ENCODE peak calls at places on chromosomes 11 and 22, in six cellular contexts. S, H, Q, N, W and L are unnamed samples.

GRCh38 chr11:3164138-3164539 is 971 bp downstream of the OSBPL5 start:
- DNase-seq in S (peak), H (no peak), Q (no peak), N (no peak), W (no peak), L (peak)

GRCh38 chr11:106961048-106961447 is 57.2 kb downstream of the GUCY1A2 start:
- DNase-seq in S (no peak), H (no peak), Q (no peak), N (no peak), W (no peak), L (no peak)

GRCh38 chr11:123076484-123076883 is 14.5 kb upstream of the HSPA8 start:
- DNase-seq in S (no peak), H (no peak), Q (no peak), N (no peak), W (no peak), L (no peak)

GRCh38 chr11:4025957-4026324 is 68.7 kb upstream of the RRM1 start:
- DNase-seq in S (peak), H (no peak), Q (no peak), N (no peak), W (no peak), L (no peak)

GRCh38 chr11:62217191-62217748 is 8.8 kb downstream of the SCGB2A1 start:
- DNase-seq in S (no peak), H (no peak), Q (no peak), N (peak), W (peak), L (peak)

GRCh38 chr11:65311197-65311631 is 3.5 kb upstream of the CDC42EP2 start:
- DNase-seq in S (no peak), H (no peak), Q (no peak), N (no peak), W (no peak), L (no peak)

GRCh38 chr11:13317293-13318080 is 39.9 kb downstream of the BMAL1 start:
- DNase-seq in S (peak), H (no peak), Q (no peak), N (no peak), W (no peak), L (no peak)

GRCh38 chr22:27880778-27881394 is 38.2 kb downstream of the PITPNB start:
- DNase-seq in S (peak), H (no peak), Q (no peak), N (peak), W (no peak), L (peak)

GRCh38 chr11:32434387-32435151 is 770 bp downstream of the WT1 start:
- DNase-seq in S (peak), H (no peak), Q (no peak), N (peak), W (peak), L (peak)

GRCh38 chr11:126109941-126110731 is 47.5 kb upstream of the CDON start:
- DNase-seq in S (no peak), H (no peak), Q (no peak), N (no peak), W (no peak), L (no peak)

GRCh38 chr11:64619811-64620285 is 28.8 kb downstream of the SLC22A12 start:
- DNase-seq in S (peak), H (no peak), Q (no peak), N (peak), W (peak), L (peak)

GRCh38 chr11:18770479-18771125 is 21.0 kb downstream of the PTPN5 start:
- DNase-seq in S (no peak), H (no peak), Q (no peak), N (no peak), W (no peak), L (no peak)

GRCh38 chr11:704189-704798 is 1.7 kb upstream of the EPS8L2 start:
- DNase-seq in S (no peak), H (no peak), Q (no peak), N (no peak), W (no peak), L (no peak)
- TF ChIP-seq GABPA in S (no peak), H (no peak), Q (no peak), N (no peak), W (no peak), L (no peak)

GRCh38 chr11:84056696-84057095 is 770.5 kb upstream of the CCDC90B start:
- DNase-seq in S (no peak), H (no peak), Q (no peak), N (no peak), W (no peak), L (no peak)
- TF ChIP-seq GABPA in S (no peak), H (no peak), Q (no peak), N (no peak), W (no peak), L (no peak)

DNA sequence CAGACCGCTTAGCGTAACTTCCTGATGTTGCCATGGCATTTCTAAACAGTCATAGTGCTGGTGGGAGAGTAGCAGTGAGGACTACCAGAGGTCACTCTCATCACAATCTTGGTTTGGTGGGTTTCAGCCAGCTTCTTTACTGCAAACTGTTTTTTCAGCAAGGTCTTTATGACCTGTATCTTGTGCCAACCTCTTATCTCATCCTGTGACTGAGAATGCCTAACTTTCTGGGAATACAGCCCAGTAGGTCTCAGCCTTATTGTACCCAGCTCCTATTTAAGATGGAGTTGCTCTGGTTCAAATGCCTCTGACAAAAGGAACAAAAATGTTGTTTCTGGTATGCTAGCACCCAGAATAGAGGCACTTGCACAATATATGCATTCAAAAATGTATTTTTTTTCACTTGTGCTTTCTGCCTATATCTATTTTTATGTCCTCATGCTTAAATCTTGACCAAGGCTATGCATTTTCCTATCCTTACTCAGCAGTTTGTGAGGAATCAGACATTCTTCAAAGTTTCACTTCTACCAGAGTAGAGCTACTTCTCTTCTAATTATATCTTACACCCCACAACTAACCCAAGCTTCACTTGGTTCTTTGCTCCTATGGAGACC is 16.0 kb upstream of the OR51M1 start:
- DNase-seq in S (no peak), H (no peak), Q (no peak), N (no peak), W (no peak), L (no peak)
- TF ChIP-seq GABPA in S (no peak), H (no peak), Q (no peak), N (no peak), W (no peak), L (no peak)

GRCh38 chr11:43736502-43737193 is 56.1 kb downstream of the HSD17B12 start:
- DNase-seq in S (no peak), H (no peak), Q (no peak), N (peak), W (no peak), L (no peak)

GRCh38 chr11:43737194-43737575 is 56.6 kb downstream of the HSD17B12 start:
- DNase-seq in S (no peak), H (no peak), Q (no peak), N (no peak), W (no peak), L (no peak)

GRCh38 chr11:43734256-43734655 is 53.7 kb downstream of the HSD17B12 start:
- DNase-seq in S (no peak), H (no peak), Q (no peak), N (no peak), W (no peak), L (no peak)

GRCh38 chr11:43735115-43735514 is 54.6 kb downstream of the HSD17B12 start:
- DNase-seq in S (no peak), H (no peak), Q (no peak), N (no peak), W (no peak), L (no peak)

GRCh38 chr11:43735931-43736330 is 55.4 kb downstream of the HSD17B12 start:
- DNase-seq in S (no peak), H (no peak), Q (no peak), N (no peak), W (no peak), L (no peak)
- TF ChIP-seq GABPA in S (no peak), H (no peak), Q (no peak), N (no peak), W (no peak), L (no peak)

DNA sequence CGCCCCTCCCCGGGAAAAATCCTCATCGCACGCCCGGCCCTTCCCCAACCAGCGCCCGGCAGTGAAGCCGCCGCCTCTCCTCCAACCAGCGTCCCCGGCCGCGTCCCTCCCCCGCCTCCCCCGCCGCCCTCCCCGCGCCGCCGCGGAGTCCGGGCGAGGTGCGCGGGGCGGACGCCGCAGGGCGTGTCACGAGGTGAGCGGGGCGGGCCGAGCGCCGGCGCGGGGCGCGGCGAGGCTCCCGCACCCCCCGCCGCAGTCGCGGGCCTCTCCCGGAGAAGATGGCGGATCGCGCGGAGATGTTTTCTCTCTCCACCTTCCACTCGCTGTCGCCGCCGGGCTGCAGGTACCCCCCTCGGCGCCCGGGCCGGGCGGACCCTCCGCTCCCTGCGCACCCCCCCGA is at the start of gene MAPK8IP2:
- DNase-seq in S (peak), H (no peak), Q (no peak), N (no peak), W (peak), L (no peak)
- TF ChIP-seq GABPA in S (no peak), H (no peak), Q (no peak), N (no peak), W (no peak), L (no peak)